ENCODE peak calls at places on chromosomes 3 and 15, in eight cellular contexts. Z is astrocyte of the spinal cord, X is neural crest cell, J is pancreas, D is AG04450, O is fibroblast of mammary gland, E is sigmoid colon, C is AG09309. A is an unnamed sample.

GRCh38 chr3:9791790-9792404 is 376 bp downstream of the TADA3 start:
- DNase-seq in Z (no peak), X (no peak), J (no peak), D (no peak), O (no peak), E (no peak), C (no peak), A (no peak)

GRCh38 chr3:61960976-61961375 is 399.6 kb downstream of the PTPRG start:
- DNase-seq in Z (no peak), X (no peak), J (no peak), D (no peak), O (peak), E (no peak), C (no peak), A (no peak)

GRCh38 chr3:79960594-79960993 is 192.8 kb upstream of the ROBO1 start:
- DNase-seq in Z (no peak), X (no peak), J (no peak), D (no peak), O (no peak), E (no peak), C (no peak), A (no peak)

GRCh38 chr15:68417051-68417450 is 14.9 kb downstream of the ITGA11 start:
- DNase-seq in Z (no peak), X (no peak), J (no peak), D (no peak), O (no peak), E (no peak), C (no peak), A (no peak)

GRCh38 chr3:150521458-150521857 is 24.8 kb downstream of the SERP1 start:
- DNase-seq in Z (no peak), X (no peak), J (no peak), D (no peak), O (peak), E (no peak), C (no peak), A (no peak)

GRCh38 chr3:48286308-48286707 is 45.4 kb downstream of the ZNF589 start:
- DNase-seq in Z (no peak), X (no peak), J (no peak), D (no peak), O (no peak), E (no peak), C (no peak), A (no peak)

GRCh38 chr3:46571684-46572083 is 5.6 kb upstream of the LRRC2 start:
- DNase-seq in Z (no peak), X (no peak), J (no peak), D (no peak), O (no peak), E (no peak), C (no peak), A (no peak)

GRCh38 chr3:150106752-150107428 is 136.2 kb upstream of the PFN2 start:
- DNase-seq in Z (peak), X (no peak), J (no peak), D (peak), O (peak), E (no peak), C (peak), A (peak)

GRCh38 chr15:27683126-27683525 is 416.0 kb downstream of the OCA2 start:
- DNase-seq in Z (no peak), X (no peak), J (no peak), D (no peak), O (no peak), E (no peak), C (no peak), A (no peak)

GRCh38 chr3:124620600-124621063 is 109.6 kb upstream of the UMPS start:
- DNase-seq in Z (no peak), X (no peak), J (no peak), D (no peak), O (peak), E (no peak), C (no peak), A (no peak)

GRCh38 chr3:184806567-184807271 is 5.2 kb upstream of the VPS8 start:
- DNase-seq in Z (no peak), X (no peak), J (no peak), D (no peak), O (no peak), E (no peak), C (no peak), A (no peak)

GRCh38 chr3:184811034-184811433 is 932 bp upstream of the VPS8 start:
- DNase-seq in Z (no peak), X (no peak), J (no peak), D (no peak), O (no peak), E (no peak), C (no peak), A (no peak)

GRCh38 chr3:184807549-184807948 is 4.4 kb upstream of the VPS8 start:
- DNase-seq in Z (no peak), X (no peak), J (no peak), D (no peak), O (no peak), E (no peak), C (no peak), A (no peak)

GRCh38 chr3:184805351-184806038 is 6.5 kb upstream of the VPS8 start:
- DNase-seq in Z (no peak), X (no peak), J (no peak), D (no peak), O (no peak), E (no peak), C (no peak), A (no peak)

DNA sequence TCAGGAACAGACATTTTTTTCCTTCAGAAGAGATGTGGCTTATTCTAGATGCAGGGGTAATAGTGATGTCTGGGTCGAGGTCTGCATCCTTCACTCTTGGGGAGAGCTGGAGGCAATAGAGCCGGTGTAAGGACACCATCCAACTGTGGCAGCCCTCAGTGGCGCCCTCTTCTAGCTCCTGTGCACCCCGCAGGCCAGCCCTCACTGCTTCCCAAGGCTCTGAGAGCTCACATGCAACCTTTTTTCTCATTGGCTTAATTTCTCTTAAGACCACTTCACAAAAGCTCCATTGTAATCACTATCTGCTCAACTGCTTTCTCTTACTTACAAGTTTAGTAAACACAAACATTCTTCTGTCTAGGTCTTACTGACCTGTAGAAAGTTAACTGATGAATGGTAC is 3.9 kb upstream of the VPS8 start:
- DNase-seq in Z (no peak), X (peak), J (no peak), D (no peak), O (no peak), E (no peak), C (no peak), A (no peak)
- TF ChIP-seq CTCF in Z (no peak), X (peak), J (no peak), D (peak), O (peak), E (no peak), C (peak), A (peak)

DNA sequence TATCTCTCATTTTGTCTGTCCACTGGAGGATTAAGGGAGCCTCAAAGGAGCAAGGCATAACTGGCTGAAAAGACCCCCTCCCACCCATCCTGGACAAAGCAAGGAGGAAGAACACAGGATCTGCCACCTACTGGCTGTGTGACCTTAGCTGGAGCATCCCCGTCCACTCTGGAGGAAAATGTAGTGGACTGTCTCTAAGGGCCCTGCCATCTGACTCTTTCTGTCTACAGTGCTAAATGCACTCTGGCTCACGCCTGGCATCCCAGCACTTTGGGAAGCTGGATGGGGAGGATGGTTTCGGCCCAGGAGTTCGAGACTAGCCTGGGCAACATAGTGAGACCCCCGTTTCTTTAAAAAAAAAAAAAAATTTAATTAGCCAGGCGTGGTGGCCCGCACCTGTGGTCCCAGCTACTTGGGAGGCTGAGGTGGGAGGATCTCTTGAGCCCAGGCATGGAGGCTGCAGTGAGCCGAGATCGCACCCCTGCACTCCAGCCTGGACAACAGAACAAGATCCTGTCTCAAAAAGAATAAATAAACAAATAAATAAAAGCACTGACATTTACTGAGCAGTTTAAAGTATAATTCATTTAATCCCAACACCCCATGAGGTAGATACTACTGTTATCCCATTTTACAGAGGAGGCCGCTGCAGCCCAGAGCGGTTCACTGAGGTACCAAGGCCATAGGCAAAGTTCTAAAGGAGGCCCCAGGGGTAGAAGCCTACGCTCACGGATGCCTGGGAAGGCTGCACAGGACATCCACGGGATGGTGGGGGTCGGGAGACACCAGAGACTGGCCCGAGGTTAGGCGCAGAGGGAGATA is 1.1 kb downstream of the TBC1D2B start:
- DNase-seq in Z (no peak), X (no peak), J (no peak), D (no peak), O (no peak), E (peak), C (no peak), A (no peak)
- TF ChIP-seq CTCF in Z (peak), X (no peak), J (no peak), D (peak), O (peak), E (no peak), C (peak), A (no peak)

GRCh38 chr15:24879492-24879891 is 75.3 kb upstream of the SNRPN start:
- DNase-seq in Z (no peak), X (no peak), J (no peak), D (no peak), O (no peak), E (no peak), C (no peak), A (no peak)

GRCh38 chr15:24878153-24878552 is 76.6 kb upstream of the SNRPN start:
- DNase-seq in Z (peak), X (no peak), J (peak), D (no peak), O (peak), E (peak), C (no peak), A (no peak)

GRCh38 chr15:24880663-24881062 is 74.1 kb upstream of the SNRPN start:
- DNase-seq in Z (no peak), X (no peak), J (no peak), D (no peak), O (no peak), E (no peak), C (no peak), A (no peak)

GRCh38 chr15:24877174-24877573 is 77.6 kb upstream of the SNRPN start:
- DNase-seq in Z (no peak), X (no peak), J (no peak), D (no peak), O (no peak), E (no peak), C (no peak), A (no peak)
- TF ChIP-seq CTCF in Z (no peak), X (no peak), J (no peak), D (no peak), O (no peak), E (no peak), C (no peak), A (no peak)

DNA sequence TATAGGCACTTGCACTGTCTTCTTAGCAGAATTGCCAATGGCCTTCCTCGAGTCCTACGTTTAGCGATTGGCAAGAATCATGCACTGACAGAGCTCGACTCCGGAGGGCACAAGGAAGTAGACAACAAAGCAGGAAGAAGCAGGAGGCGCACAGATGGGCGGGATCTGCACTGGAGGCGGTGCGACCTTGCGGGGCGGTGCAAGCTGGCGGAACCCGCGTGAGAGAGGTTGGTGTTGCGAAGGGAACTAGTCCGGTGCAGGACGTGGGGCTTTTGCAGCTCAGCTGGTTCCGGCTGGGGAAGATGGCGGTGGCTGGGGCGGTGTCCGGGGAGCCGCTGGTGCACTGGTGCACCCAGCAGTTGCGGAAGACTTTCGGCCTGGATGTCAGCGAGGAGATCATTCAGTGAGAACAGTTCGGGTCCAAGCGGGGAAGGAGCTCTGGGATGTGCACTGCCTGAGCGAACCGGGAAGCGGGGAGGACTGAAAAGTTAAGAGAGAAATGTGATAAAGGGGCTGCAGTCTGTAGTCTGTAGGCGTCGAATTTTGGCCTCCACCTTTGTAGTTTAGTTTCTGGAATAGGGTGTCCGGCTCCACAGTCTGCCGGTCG is at the start of gene TRIP4:
- DNase-seq in Z (peak), X (peak), J (peak), D (peak), O (peak), E (peak), C (peak), A (peak)
- TF ChIP-seq CTCF in Z (no peak), X (no peak), J (no peak), D (peak), O (no peak), E (no peak), C (peak), A (no peak)

DNA sequence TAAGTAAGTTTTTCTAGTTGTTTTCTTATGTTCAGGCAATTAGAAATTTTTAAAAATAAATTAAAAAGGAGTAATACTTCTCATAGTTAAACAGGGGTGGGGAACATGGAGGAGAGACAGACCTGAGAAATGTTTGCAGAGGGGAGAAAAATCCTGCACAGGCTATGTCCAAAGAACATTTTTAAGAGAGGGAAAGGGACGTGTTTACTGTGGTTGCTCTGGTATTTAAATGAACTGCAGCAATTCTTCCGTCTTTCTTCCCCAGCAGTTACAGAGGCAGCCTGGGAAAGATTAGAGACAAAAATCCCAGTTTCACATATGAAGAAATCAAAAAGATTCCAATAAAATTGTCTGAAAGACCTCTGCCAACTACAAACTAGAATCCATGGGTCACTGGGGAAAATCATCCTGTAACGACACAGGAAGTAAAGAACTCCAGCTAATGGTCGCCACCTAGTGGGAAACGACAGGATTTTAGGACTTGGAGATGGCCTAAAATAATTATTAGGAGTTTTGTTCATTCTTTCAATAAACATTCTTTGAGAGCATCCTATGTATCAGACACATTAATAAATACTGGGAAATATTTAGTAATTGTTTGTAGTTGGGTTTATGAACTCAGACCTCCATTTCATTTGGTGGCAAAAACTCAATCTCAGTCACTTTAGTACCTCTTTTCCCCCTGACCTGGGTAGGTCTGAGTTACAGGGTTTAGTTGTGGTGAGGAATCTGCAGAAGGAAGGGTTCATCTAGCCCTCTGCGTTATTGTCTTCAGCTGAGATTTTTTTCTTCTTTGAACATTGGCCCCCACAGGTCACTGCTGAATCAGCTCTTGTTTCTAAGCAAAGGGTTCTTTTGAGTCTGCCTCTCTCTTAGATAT is 69.9 kb upstream of the GOLIM4 start:
- DNase-seq in Z (peak), X (peak), J (no peak), D (peak), O (peak), E (peak), C (peak), A (peak)
- TF ChIP-seq CTCF in Z (peak), X (peak), J (peak), D (peak), O (peak), E (peak), C (peak), A (peak)

GRCh38 chr3:168512802-168513201 is 417.1 kb upstream of the GOLIM4 start:
- DNase-seq in Z (no peak), X (no peak), J (no peak), D (no peak), O (no peak), E (no peak), C (no peak), A (no peak)

GRCh38 chr3:168514252-168514651 is 418.5 kb upstream of the GOLIM4 start:
- DNase-seq in Z (no peak), X (no peak), J (no peak), D (no peak), O (no peak), E (no peak), C (no peak), A (no peak)

GRCh38 chr3:168506589-168506988 is 410.9 kb upstream of the GOLIM4 start:
- DNase-seq in Z (no peak), X (no peak), J (no peak), D (no peak), O (no peak), E (no peak), C (no peak), A (no peak)

DNA sequence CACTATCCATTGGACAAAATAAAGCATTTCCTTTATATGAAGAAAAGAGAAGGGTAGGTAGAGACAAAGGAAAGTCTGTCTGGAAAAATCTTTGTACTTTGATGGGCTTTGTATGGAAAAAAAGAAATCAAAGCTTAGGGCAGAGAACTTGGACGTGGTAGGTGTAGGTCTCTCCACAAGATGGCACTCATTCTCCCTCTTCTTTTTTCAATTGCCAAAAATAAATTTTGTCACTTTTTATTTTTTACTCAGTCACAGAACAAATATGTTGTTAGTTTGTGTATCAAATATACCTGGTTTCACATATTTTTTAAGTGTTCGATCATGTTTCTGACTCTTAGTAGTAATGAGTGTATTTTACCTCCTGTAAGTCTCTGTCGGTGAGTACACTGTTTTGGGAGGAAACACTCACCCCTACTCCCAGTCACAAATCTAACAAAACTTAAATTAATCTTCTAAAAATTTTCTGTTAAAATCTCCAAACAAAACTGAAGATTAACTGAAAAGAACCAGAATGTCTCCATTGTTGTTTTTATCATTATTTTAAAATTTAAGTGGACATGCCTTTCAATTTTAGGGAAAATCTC is 415.8 kb upstream of the GOLIM4 start:
- DNase-seq in Z (peak), X (no peak), J (no peak), D (no peak), O (peak), E (no peak), C (no peak), A (no peak)
- TF ChIP-seq CTCF in Z (peak), X (peak), J (no peak), D (peak), O (peak), E (peak), C (peak), A (peak)

DNA sequence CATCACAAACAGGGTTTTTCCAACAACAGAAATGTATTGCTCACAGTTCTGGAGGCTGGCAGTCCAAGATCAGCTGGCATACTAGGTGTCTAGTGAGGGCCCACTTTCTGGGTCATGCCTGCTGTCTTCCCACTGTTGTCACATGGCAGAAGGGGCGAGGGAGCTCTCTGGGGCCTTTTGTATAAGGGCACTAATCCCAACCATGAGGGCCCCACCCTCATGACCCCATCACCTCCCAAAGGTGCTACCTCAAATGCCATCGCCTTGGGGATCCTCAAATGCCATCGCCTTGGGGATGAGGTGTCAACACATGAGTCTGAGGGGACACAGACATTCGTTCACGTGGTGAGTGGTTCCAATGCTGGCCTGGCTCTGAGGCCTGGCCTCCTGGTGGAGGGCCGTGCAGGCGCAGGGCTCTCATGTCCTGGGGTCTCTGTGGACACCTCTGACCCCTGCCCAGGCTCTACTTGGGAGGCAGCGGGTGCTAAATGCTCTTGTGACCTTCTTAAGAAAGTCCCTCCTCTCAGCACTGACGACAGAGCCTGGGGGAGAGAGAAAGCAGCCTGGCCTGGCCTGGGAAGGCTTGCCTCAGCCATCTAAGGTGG is 16.8 kb downstream of the NUP210 start:
- DNase-seq in Z (no peak), X (no peak), J (no peak), D (no peak), O (no peak), E (no peak), C (no peak), A (no peak)
- TF ChIP-seq CTCF in Z (no peak), X (no peak), J (no peak), D (no peak), O (no peak), E (no peak), C (no peak), A (no peak)

DNA sequence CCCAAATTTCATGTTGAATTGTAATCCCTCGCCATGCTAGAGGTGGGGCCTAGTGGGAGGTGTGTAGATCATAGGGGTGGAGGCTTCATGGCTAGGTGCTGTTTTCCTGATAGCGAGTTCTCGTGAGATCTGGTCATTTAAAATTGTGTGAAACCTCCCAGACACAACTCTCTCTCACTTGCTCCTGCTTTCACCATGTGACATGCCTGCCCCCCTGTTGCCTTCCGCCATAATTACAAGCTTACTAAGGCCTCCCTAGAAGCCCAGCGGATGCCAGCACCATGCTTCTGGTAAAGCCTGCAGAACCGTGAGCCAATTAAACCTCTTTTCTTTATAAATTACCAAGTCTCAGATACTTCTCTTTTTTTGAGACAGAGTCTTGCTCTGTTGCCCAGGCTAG is 36.0 kb downstream of the CCDC54 start:
- DNase-seq in Z (no peak), X (no peak), J (no peak), D (no peak), O (no peak), E (no peak), C (no peak), A (no peak)
- TF ChIP-seq CTCF in Z (no peak), X (no peak), J (no peak), D (no peak), O (no peak), E (no peak), C (no peak), A (no peak)